ENCODE peak calls at places on chromosomes 6 and 20, in six cellular contexts. D is GM23338, H is SK-N-SH, B is OCI-LY7, K is neural progenitor cell, M is PC-3. J is an unnamed sample.

GRCh38 chr6:101396552-101397173 is 3.2 kb downstream of the GRIK2 start:
- DNase-seq in B (peak), H (no peak), D (peak), M (peak), K (peak), J (peak)

GRCh38 chr6:144595266-144595665 is 310.1 kb downstream of the UTRN start:
- DNase-seq in K (no peak), D (no peak), H (no peak), B (no peak), M (no peak), J (no peak)

GRCh38 chr6:159979136-159979874 is 10.4 kb downstream of the IGF2R start:
- DNase-seq in B (peak), K (peak), D (no peak), H (no peak), M (peak), J (peak)

GRCh38 chr20:25360631-25361286 is 29.9 kb downstream of the ABHD12 start:
- DNase-seq in H (peak), B (no peak), M (no peak), D (no peak), K (no peak), J (peak)

GRCh38 chr20:59363094-59363493 is 62.7 kb downstream of the EDN3 start:
- DNase-seq in M (no peak), B (no peak), D (no peak), H (no peak), K (peak), J (no peak)

GRCh38 chr6:131258816-131259476 is 123.7 kb downstream of the AKAP7 start:
- DNase-seq in H (no peak), M (peak), B (no peak), D (no peak), K (peak), J (no peak)

GRCh38 chr20:6575912-6576391 is 191.5 kb upstream of the BMP2 start:
- DNase-seq in M (peak), K (no peak), H (peak), B (no peak), D (no peak), J (no peak)

GRCh38 chr20:32681175-32682084 is 7.7 kb upstream of the C20orf203 start:
- DNase-seq in M (peak), B (peak), D (peak), H (peak), K (peak), J (no peak)

GRCh38 chr6:10414766-10415592 is at the start of gene TFAP2A:
- DNase-seq in M (peak), K (peak), D (peak), B (no peak), H (no peak), J (peak)

DNA sequence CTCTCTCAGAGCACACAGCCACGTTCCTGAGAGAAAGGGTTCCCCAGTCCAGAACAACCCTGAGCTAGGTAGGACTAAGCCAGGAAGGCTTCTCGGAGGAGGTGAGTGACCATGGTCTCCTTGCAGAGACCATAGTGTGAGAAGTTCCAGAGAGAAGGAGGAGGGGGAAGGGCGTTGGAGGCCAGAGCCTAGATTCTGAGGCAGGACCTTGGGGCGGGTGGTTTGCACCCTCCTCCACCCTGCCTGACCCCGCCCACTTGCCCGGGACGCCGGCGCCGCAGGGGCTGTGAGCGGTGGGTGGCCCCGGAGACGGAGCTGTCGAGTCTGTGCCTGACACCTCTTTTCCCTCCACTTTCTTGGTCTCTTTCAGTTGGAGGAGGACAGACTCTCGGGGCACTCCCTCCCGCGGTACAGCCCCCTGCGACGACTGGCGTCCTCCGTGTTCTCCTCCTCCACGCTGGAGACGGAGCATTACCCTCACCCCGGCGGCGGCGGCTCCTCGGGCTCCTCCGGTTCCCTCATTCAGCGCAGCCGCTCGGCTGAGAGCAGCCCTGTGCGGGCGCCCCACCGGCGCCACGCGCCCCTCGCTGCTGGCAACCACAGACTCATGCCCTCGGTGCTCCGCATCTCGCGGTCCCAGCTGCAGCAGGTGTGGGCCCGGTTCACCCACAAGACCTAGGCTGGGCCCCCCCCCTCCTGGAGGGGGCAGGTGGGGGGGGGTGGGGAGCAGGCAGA is 26.2 kb downstream of the TTBK1 start:
- DNase-seq in K (peak), D (peak), H (no peak), B (peak), M (no peak), J (peak)
- TF ChIP-seq EZH2phosphoT487 in K (no peak), D (no peak), H (no peak), B (no peak), M (no peak), J (no peak)

GRCh38 chr6:71457883-71458282 is 169.3 kb downstream of the OGFRL1 start:
- DNase-seq in B (peak), M (peak), H (no peak), D (no peak), K (no peak), J (no peak)
- H2AFZ ChIP-seq in B (peak), M (peak), H (no peak), D (peak), K (no peak), J (no peak)

DNA sequence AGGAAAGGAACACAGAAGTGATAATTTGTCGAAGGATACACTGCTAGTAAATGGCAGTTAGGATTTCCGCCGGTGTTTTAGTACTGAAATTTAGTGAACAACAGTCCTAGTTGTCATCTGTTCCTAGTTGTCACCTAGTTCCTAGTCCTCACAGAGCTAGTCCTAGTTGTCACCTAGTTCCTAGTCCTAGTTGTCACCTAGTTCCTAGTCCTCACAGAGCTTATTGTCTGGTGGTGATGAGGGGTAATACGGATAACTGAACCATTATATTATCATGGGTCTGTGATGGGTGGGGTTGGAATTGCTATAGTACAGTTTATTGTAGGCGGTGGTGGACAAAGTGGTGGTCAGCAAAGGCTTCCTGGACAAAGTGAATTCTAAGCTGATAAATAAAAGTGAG is 1.8 kb downstream of the SNRNP48 start:
- DNase-seq in K (no peak), H (no peak), B (no peak), M (no peak), D (no peak), J (no peak)
- H3K4me2 ChIP-seq in K (peak), H (peak), B (peak), M (peak), D (peak), J (peak)

DNA sequence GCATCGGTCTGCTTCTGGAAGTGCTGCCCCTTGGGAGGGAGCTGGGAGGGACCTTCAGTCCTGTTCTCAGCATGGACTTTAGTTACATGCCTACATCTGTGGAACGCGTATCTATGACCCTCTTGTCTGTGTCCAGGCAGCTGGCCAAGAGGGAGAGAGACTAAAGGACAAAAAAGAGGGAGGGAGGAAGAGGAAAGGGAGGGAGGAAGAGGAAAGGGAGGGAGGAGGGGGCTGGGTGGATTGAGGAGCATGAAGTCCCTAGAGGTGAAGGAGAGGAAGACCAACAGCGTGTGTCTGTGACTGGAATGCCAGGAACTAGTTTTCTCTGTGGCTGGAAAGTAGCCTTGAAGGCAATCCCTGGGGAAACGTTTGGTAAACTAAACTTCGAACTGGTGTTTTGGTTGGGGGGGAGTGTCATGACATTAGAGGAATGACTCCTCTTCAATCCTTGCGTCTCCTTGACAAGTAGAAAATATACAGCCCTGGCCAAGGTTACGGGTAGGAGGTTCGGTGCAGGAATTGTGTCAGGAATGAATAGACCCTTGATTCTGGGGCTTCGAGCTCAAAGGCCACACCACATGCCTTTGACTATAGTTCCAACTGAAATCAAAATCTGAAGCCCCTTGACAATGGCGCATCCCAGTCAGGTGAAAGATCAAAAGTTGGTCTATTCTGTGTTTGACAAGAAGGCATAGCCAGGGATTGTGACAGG is 52.0 kb upstream of the PLEKHG1 start:
- DNase-seq in M (no peak), H (no peak), B (no peak), K (peak), D (peak), J (no peak)
- TF ChIP-seq EZH2phosphoT487 in M (no peak), H (no peak), B (no peak), K (no peak), D (no peak), J (no peak)

DNA sequence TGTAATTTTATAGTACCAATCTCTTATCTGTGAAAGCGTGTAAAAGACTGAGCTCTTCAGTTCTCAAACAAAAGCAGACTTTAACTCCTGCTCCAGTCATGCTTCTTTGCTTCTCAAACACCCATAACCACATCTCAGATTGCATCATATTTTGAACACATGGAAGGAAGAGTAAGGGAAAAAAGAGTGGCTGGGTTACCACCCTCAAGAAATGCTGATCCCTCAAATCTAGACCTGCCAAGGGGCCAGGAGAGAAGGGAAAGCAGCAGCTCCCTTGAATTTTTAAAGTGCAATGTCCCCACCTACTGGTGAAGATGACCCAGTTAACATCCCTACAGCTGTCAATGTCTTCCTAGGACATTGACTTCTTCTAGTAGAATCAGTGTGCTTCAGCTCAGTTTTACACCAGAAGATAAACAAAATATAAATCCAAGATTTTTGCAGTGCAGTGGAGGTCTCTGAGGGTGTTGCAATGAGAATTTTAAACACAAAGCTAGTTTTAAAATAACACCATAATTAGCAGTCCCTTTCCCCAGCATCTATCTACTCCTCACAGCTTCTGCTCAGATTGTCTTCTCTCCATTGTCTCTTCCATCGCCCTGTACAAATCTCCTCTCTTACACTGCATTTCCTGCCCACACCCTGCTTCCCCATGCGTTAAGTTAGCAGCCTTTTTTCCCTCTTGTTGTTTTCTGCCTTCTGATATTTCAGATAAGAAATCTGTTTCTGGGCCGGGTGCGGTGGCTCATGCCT is 22.6 kb upstream of the HLA-DQB2 start:
- DNase-seq in H (peak), M (peak), D (peak), K (peak), B (peak), J (peak)
- H2AFZ ChIP-seq in H (no peak), M (no peak), D (no peak), K (no peak), B (no peak), J (no peak)

DNA sequence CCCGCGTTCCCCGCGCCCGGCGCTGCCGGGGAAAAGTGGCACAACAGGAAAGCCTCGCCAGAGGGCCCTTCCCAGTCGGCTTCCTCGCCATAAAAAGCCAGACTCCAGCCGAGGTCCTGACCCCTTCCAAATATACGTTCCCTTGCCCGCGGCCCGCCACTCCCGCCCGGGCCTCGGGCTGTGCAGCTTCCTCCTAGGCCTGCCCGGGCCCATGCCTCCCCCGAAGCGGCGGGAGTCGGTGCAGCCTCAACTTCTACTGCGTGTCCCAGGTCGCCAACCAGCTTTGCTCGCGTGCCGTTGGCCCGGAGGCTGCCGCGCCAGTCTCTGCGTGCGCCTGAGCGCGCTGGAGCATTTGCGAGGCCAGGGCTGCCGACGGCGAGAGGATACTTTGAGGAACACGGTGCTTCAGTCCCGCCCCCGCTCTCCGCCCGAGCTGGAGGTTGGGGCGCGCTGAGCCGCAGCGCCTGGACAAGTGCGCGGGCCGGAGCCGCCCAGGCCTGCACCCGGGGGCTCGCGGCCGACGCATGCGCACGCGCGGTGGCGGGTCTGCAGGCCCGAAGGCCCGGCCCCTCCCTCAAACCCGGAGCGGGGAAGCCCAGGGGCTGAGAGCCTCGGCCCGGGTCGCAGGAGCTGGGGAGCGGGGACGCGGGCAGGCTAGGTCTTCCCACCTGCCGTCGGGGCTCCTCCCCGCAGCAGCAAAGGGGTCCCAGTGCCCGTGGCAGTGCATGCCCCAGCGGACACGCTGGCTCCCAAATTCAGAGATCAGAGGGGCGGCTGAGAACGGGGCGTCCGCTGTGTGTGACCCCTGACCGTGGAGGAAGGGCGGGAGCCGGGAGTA is 10.2 kb downstream of the FOXC1 start:
- DNase-seq in K (peak), H (no peak), M (no peak), B (no peak), D (peak), J (peak)
- H3K4me2 ChIP-seq in K (peak), H (no peak), M (no peak), B (no peak), D (peak), J (no peak)

GRCh38 chr6:29451471-29452193 is 5.2 kb downstream of the OR11A1 start:
- DNase-seq in D (no peak), M (no peak), K (no peak), B (no peak), H (no peak), J (no peak)
- TF ChIP-seq EZH2phosphoT487 in D (no peak), M (no peak), K (no peak), B (no peak), H (no peak), J (no peak)

GRCh38 chr6:27810768-27811298 is 101.4 kb downstream of the OR2B2 start:
- DNase-seq in H (no peak), K (no peak), M (peak), B (peak), D (peak), J (no peak)
- H2AFZ ChIP-seq in H (peak), K (no peak), M (no peak), B (no peak), D (no peak), J (peak)

GRCh38 chr6:34096193-34096592 is 49.7 kb downstream of the GRM4 start:
- DNase-seq in M (no peak), D (no peak), B (no peak), K (no peak), H (no peak), J (no peak)

GRCh38 chr6:34093854-34094430 is 51.9 kb downstream of the GRM4 start:
- DNase-seq in K (no peak), D (no peak), M (no peak), H (no peak), B (no peak), J (no peak)

GRCh38 chr6:34095136-34095505 is 50.8 kb downstream of the GRM4 start:
- DNase-seq in B (no peak), K (no peak), H (no peak), D (no peak), M (no peak), J (no peak)

GRCh38 chr6:34094474-34095135 is 51.3 kb downstream of the GRM4 start:
- DNase-seq in K (no peak), D (no peak), M (no peak), H (no peak), B (no peak), J (no peak)

GRCh38 chr6:34095741-34096140 is 50.1 kb downstream of the GRM4 start:
- DNase-seq in M (no peak), H (no peak), K (no peak), B (no peak), D (no peak), J (no peak)
- H3K4me2 ChIP-seq in M (no peak), H (no peak), K (no peak), B (no peak), D (no peak), J (no peak)

J was measured in GM23248.